ENCODE peak calls at places on chromosomes 5 and 9, in four cellular contexts. L is GM23338, D is brain microvascular endothelial cell, O is transverse colon. A is an unnamed sample.

GRCh38 chr9:31084331-31084730 is 1300.1 kb upstream of the ACO1 start:
- DNase-seq in L (no peak), O (no peak), D (no peak), A (no peak)

GRCh38 chr5:115621365-115621900 is 4.4 kb downstream of the TMED7 start:
- DNase-seq in L (no peak), D (no peak), O (no peak), A (no peak)

GRCh38 chr9:93668261-93668871 is 92.0 kb downstream of the PHF2 start:
- DNase-seq in D (no peak), L (peak), O (peak), A (no peak)

GRCh38 chr9:127187231-127187956 is 65.0 kb upstream of the ANGPTL2 start:
- DNase-seq in L (no peak), D (peak), O (peak), A (peak)

GRCh38 chr9:8648271-8648670 is 848.7 kb upstream of the DMAC1 start:
- DNase-seq in O (no peak), D (no peak), L (no peak), A (no peak)

GRCh38 chr9:135565141-135565628 is 3.6 kb downstream of the PAEP start:
- DNase-seq in O (no peak), L (no peak), D (no peak), A (no peak)

GRCh38 chr5:17190242-17190778 is 27.1 kb upstream of the BASP1 start:
- DNase-seq in D (peak), O (no peak), L (peak), A (peak)

GRCh38 chr5:1183424-1184162 is 17.8 kb upstream of the SLC6A19 start:
- DNase-seq in L (no peak), O (no peak), D (no peak), A (no peak)

GRCh38 chr5:150734579-150735384 is 24.0 kb downstream of the DCTN4 start:
- DNase-seq in D (no peak), O (peak), L (peak), A (peak)

GRCh38 chr5:145511351-145511750 is 323.8 kb downstream of the PRELID2 start:
- DNase-seq in L (no peak), O (no peak), D (no peak), A (no peak)

GRCh38 chr9:127166651-127167524 is 44.5 kb upstream of the ANGPTL2 start:
- DNase-seq in D (no peak), O (peak), L (no peak), A (no peak)

GRCh38 chr9:22227986-22228385 is 218.6 kb upstream of the DMRTA1 start:
- DNase-seq in L (no peak), O (no peak), D (no peak), A (no peak)

GRCh38 chr5:10424124-10424731 is 17.5 kb upstream of the ROPN1L start:
- DNase-seq in L (peak), O (no peak), D (peak), A (peak)

GRCh38 chr5:76808142-76808691 is 10.6 kb upstream of the F2RL1 start:
- DNase-seq in O (no peak), L (peak), D (no peak), A (peak)

GRCh38 chr5:55694152-55694830 is 17.8 kb downstream of the SLC38A9 start:
- DNase-seq in D (no peak), O (no peak), L (peak), A (no peak)
- TF ChIP-seq CTCF in D (peak), O (peak), L (peak), A (peak)

DNA sequence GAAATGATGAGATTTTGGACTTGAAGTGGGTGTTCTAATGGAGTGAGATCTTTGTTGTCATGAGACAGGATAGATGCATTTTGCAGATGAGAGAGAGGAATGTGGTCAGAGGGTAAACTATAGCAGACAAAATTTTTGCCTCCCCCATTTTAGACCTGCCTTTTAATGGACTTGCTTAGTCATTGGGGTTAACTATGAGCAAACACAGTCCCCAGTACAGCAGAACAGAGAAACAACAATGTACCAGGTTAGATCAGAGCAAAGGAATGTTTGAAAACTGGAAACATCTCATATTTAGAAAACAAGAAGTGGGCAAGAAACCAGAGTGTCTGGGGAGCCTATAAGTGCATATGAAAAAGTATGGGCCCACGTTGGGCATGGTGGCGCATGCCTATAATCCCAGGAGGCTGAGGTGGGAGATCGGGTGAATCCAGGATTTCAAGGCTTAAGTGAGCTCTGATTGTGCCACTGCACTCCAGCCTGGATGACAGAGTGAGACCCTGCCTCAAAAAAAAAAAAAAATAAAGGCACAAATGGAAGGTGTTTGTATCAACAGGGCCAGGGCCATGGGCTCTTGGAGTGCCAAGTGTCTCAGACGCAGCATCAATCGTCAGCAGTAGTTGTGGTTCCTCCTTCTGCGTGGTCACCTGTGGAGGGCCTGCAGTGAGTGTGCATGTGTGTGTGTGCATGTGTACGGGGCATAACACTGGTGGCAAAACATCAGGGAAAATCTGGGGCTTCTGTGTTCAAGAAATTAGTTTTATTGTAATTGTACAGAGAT is 214.4 kb upstream of the S1PR3 start:
- DNase-seq in D (peak), O (no peak), L (no peak), A (no peak)
- H3K4me3 ChIP-seq in D (no peak), O (no peak), L (no peak), A (no peak)

DNA sequence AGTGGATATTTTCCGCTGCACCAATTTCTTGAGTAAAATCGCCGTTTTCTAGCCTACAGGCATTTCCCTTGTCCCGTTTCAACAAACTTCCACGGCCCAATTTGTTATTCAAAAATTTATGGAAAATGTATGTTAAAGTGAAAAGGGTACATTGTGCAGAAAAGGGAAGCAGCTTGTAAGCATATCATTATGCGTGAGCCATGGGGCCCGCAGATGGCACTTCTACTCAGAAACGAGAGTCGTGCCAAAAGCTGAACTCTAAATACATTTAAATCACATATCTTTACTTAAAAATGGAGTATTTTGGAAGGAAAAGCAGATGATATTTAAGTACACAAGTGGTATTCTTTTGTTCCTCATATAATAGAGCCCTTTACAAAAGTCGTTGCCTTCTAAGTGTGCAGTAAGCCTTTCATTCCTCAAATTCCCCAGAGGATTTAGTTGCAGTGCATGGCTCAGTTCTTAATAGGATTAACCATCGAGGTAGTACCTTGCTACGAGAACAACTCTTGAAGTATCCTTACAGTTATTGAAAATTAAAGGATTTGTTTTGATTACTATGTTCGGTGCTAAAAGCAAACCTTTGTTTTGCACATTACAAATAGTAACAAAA is 1227.1 kb upstream of the WWC1 start:
- DNase-seq in O (no peak), L (peak), D (no peak), A (no peak)
- H3K27ac ChIP-seq in O (no peak), L (no peak), D (no peak), A (no peak)

DNA sequence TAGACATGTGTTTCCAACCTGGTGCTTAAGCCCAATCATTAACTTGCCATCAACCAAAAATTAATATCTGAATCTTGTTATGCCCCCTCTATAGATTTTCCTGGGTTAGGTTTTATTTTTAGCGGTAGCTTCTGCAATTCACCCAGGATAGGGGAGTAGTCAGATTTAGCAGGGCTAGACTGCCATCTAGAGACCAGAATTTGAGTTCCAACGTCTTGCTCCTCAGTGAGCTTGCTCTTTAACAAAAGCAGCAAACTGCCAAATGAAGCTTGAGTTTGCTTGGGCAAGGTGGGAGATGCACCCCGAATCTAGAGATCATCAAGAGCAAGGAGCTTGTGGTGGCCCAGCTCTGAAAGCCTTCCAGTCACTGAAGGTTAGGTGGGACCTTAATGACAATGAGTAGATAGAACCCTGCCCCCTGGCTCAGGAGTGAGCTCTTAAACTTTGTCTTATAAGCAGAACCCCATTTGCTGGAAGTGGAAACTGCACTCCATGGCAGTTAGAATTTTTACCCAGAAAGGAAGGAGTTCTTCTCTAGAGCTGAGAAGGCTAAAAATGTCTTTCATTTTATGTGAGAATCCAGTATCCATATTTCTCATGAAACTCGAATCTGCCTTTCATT is 456.1 kb downstream of the RASEF start:
- DNase-seq in D (peak), L (peak), O (peak), A (peak)
- TF ChIP-seq CTCF in D (peak), L (peak), O (peak), A (peak)

GRCh38 chr5:56819027-56819881 is 3.9 kb downstream of the MAP3K1 start:
- DNase-seq in D (no peak), O (no peak), L (no peak), A (no peak)
- H3K4me3 ChIP-seq in D (peak), O (no peak), L (no peak), A (no peak)

DNA sequence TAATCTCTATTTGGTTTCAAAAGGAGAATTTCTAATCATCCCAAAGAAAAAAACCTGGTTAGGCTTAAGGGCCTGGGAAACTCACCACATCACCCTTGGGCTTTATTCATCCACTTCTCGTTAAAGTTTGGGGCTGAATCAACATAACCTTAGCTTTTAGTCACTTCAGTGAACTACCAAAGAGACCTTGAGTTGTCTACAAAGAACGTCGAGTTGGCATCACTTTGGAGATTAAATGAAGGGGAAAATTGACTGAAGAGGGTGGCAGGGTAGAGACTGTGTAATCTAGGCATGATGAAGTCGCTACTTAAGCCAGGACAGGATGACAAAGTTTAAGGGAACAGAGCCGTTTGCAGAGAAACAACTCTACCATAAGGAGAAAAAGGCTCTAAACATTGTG is 341.4 kb downstream of the RAB3C start:
- DNase-seq in O (no peak), D (no peak), L (no peak), A (no peak)
- H3K27ac ChIP-seq in O (no peak), D (no peak), L (no peak), A (no peak)

GRCh38 chr5:176355400-176356178 is 6.0 kb downstream of the KIAA1191 start:
- DNase-seq in O (no peak), L (peak), D (no peak), A (peak)
- TF ChIP-seq CTCF in O (no peak), L (peak), D (peak), A (no peak)

DNA sequence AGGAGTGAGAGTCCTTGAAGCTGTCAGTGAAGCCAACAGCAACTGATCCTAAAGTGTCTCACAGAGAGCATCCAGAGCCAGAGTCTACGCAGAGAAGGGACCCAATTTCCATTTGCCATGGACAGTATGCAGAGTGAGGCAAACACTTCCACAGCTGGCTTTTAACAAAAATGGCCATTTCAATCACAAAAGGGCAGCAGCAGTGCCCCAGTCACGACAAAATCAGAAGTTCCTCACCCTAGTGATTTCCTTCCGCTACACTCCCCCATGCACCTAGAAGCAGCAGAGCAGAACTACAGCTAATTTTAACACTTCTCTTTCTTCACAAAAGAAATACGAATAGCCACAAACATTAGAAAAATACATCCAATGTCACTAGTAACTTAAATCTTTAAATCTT is 27.9 kb downstream of the FBXW11 start:
- DNase-seq in L (peak), O (no peak), D (no peak), A (no peak)
- H3K4me3 ChIP-seq in L (peak), O (no peak), D (no peak), A (no peak)

A was measured in thyroid gland.